ENCODE peak calls at places on chromosomes 5 and 9, in five cellular contexts. One of them, this sample, is unnamed.

GRCh38 chr5:120841830-120842229 is 377.7 kb downstream of the PRR16 start:
- DNase-seq in GM12878: no peak
- DNase-seq in T47D: no peak
- DNase-seq in activated CD4-positive, alpha-beta T cell treated with anti-CD3 and anti-CD28 coated beads, Interleukin-2, amount 50 U/mL, for 48 hours: no peak
- DNase-seq in HuH-7: no peak
- DNase-seq in this sample: no peak

GRCh38 chr9:95506438-95506691 is 10.4 kb downstream of the PTCH1 start:
- DNase-seq in activated CD4-positive, alpha-beta T cell treated with anti-CD3 and anti-CD28 coated beads, Interleukin-2, amount 50 U/mL, for 48 hours: peak
- DNase-seq in GM12878: no peak
- DNase-seq in T47D: no peak
- DNase-seq in HuH-7: no peak
- DNase-seq in this sample: peak

GRCh38 chr5:158877706-158878105 is 222.0 kb downstream of the EBF1 start:
- DNase-seq in GM12878: no peak
- DNase-seq in T47D: no peak
- DNase-seq in activated CD4-positive, alpha-beta T cell treated with anti-CD3 and anti-CD28 coated beads, Interleukin-2, amount 50 U/mL, for 48 hours: no peak
- DNase-seq in HuH-7: no peak
- DNase-seq in this sample: no peak

GRCh38 chr5:53041071-53041692 is 52.0 kb downstream of the ITGA2 start:
- DNase-seq in activated CD4-positive, alpha-beta T cell treated with anti-CD3 and anti-CD28 coated beads, Interleukin-2, amount 50 U/mL, for 48 hours: no peak
- DNase-seq in T47D: no peak
- DNase-seq in GM12878: peak
- DNase-seq in HuH-7: no peak
- DNase-seq in this sample: peak

GRCh38 chr5:147578228-147579024 is 68.6 kb upstream of the DPYSL3 start:
- DNase-seq in T47D: peak
- DNase-seq in HuH-7: peak
- DNase-seq in GM12878: no peak
- DNase-seq in activated CD4-positive, alpha-beta T cell treated with anti-CD3 and anti-CD28 coated beads, Interleukin-2, amount 50 U/mL, for 48 hours: no peak
- DNase-seq in this sample: no peak

GRCh38 chr9:113588242-113588810 is 124.8 kb downstream of the RGS3 start:
- DNase-seq in activated CD4-positive, alpha-beta T cell treated with anti-CD3 and anti-CD28 coated beads, Interleukin-2, amount 50 U/mL, for 48 hours: no peak
- DNase-seq in HuH-7: no peak
- DNase-seq in T47D: no peak
- DNase-seq in GM12878: no peak
- DNase-seq in this sample: no peak

GRCh38 chr5:150762216-150762615 is 3.4 kb upstream of the DCTN4 start:
- DNase-seq in activated CD4-positive, alpha-beta T cell treated with anti-CD3 and anti-CD28 coated beads, Interleukin-2, amount 50 U/mL, for 48 hours: no peak
- DNase-seq in HuH-7: no peak
- DNase-seq in GM12878: no peak
- DNase-seq in T47D: no peak
- DNase-seq in this sample: no peak

GRCh38 chr5:746258-746761 is 38.2 kb downstream of the ZDHHC11B start:
- DNase-seq in GM12878: no peak
- DNase-seq in activated CD4-positive, alpha-beta T cell treated with anti-CD3 and anti-CD28 coated beads, Interleukin-2, amount 50 U/mL, for 48 hours: no peak
- DNase-seq in HuH-7: no peak
- DNase-seq in T47D: no peak
- DNase-seq in this sample: no peak

GRCh38 chr5:104635216-104635615 is 1072.6 kb upstream of the NUDT12 start:
- DNase-seq in GM12878: no peak
- DNase-seq in T47D: no peak
- DNase-seq in HuH-7: no peak
- DNase-seq in activated CD4-positive, alpha-beta T cell treated with anti-CD3 and anti-CD28 coated beads, Interleukin-2, amount 50 U/mL, for 48 hours: no peak
- DNase-seq in this sample: no peak

GRCh38 chr9:137049544-137050449 is 3.8 kb upstream of the NPDC1 start:
- DNase-seq in T47D: peak
- DNase-seq in activated CD4-positive, alpha-beta T cell treated with anti-CD3 and anti-CD28 coated beads, Interleukin-2, amount 50 U/mL, for 48 hours: peak
- DNase-seq in HuH-7: peak
- DNase-seq in GM12878: no peak
- DNase-seq in this sample: no peak

GRCh38 chr5:136043551-136043950 is 14.8 kb downstream of the TGFBI start:
- DNase-seq in HuH-7: no peak
- DNase-seq in T47D: no peak
- DNase-seq in GM12878: no peak
- DNase-seq in activated CD4-positive, alpha-beta T cell treated with anti-CD3 and anti-CD28 coated beads, Interleukin-2, amount 50 U/mL, for 48 hours: no peak
- DNase-seq in this sample: no peak

GRCh38 chr5:82597437-82597836 is 319.3 kb upstream of the RPS23 start:
- DNase-seq in HuH-7: peak
- DNase-seq in T47D: no peak
- DNase-seq in activated CD4-positive, alpha-beta T cell treated with anti-CD3 and anti-CD28 coated beads, Interleukin-2, amount 50 U/mL, for 48 hours: no peak
- DNase-seq in GM12878: no peak
- DNase-seq in this sample: no peak

GRCh38 chr5:120052916-120053828 is 410.9 kb upstream of the PRR16 start:
- DNase-seq in T47D: no peak
- DNase-seq in HuH-7: no peak
- DNase-seq in activated CD4-positive, alpha-beta T cell treated with anti-CD3 and anti-CD28 coated beads, Interleukin-2, amount 50 U/mL, for 48 hours: no peak
- DNase-seq in GM12878: no peak
- DNase-seq in this sample: no peak

GRCh38 chr5:179905144-179905526 is 2.6 kb downstream of the TBC1D9B start:
- DNase-seq in activated CD4-positive, alpha-beta T cell treated with anti-CD3 and anti-CD28 coated beads, Interleukin-2, amount 50 U/mL, for 48 hours: no peak
- DNase-seq in HuH-7: no peak
- DNase-seq in T47D: no peak
- DNase-seq in GM12878: no peak
- DNase-seq in this sample: no peak

GRCh38 chr5:5192681-5193080 is 52.6 kb downstream of the ADAMTS16 start:
- DNase-seq in T47D: no peak
- DNase-seq in activated CD4-positive, alpha-beta T cell treated with anti-CD3 and anti-CD28 coated beads, Interleukin-2, amount 50 U/mL, for 48 hours: no peak
- DNase-seq in HuH-7: no peak
- DNase-seq in GM12878: no peak
- DNase-seq in this sample: no peak

GRCh38 chr5:61724102-61724501 is 392.0 kb downstream of the ZSWIM6 start:
- DNase-seq in T47D: no peak
- DNase-seq in HuH-7: no peak
- DNase-seq in GM12878: no peak
- DNase-seq in activated CD4-positive, alpha-beta T cell treated with anti-CD3 and anti-CD28 coated beads, Interleukin-2, amount 50 U/mL, for 48 hours: no peak
- DNase-seq in this sample: no peak

This sample was measured in GM06990.